ENCODE peak calls at places on chromosomes 12 and 14, in nine cellular contexts. U is OCI-LY7, A is lower lobe of right lung, G is WTC11, Q is dorsolateral prefrontal cortex, M is retinal pigment epithelial cell, L is neural crest cell, W is keratinocyte, R is uterus. X is an unnamed sample.
A peak's percentile ranks its signal among the peaks of the same experiment; 100 is the strongest.

GRCh38 chr14:75561013-75561432 is 17.4 kb upstream of the FLVCR2 start:
- DNase-seq in L (peak; percentile 71), U (peak; percentile 53), Q (peak; percentile 55), R (peak; percentile 56), G (peak; percentile 88), M (peak; percentile 30), A (peak; percentile 86), W (peak; percentile 62), X (peak; percentile 82)

GRCh38 chr12:77087427-77087826 is 22.1 kb upstream of the E2F7 start:
- DNase-seq in G (no peak), W (no peak), R (no peak), U (no peak), A (no peak), L (no peak), M (no peak), Q (no peak), X (no peak)

GRCh38 chr12:128259556-128260070 is 7.4 kb upstream of the TMEM132C start:
- DNase-seq in R (peak; percentile 32), Q (peak; percentile 51), M (no peak), U (peak; percentile 33), A (no peak), W (no peak), G (no peak), L (peak; percentile 64), X (no peak)

GRCh38 chr12:98110516-98110915 is 404.9 kb upstream of the TMPO start:
- DNase-seq in L (no peak), A (no peak), R (no peak), U (no peak), Q (no peak), G (no peak), M (no peak), W (no peak), X (no peak)

GRCh38 chr12:44930972-44931600 is 55.0 kb upstream of the NELL2 start:
- DNase-seq in A (no peak), L (no peak), M (peak; percentile 33), U (peak; percentile 86), Q (no peak), W (peak; percentile 13), R (no peak), G (no peak), X (no peak)

GRCh38 chr12:25151476-25151875 is 43.5 kb downstream of the DNAI7 start:
- DNase-seq in R (peak; percentile 54), U (no peak), M (peak; percentile 91), G (no peak), A (no peak), W (peak; percentile 53), Q (peak; percentile 45), L (no peak), X (peak; percentile 7)

GRCh38 chr12:13041224-13041623 is 3.0 kb upstream of the FAM234B start:
- DNase-seq in Q (no peak), G (no peak), A (no peak), U (no peak), M (no peak), R (no peak), L (no peak), W (no peak), X (no peak)

GRCh38 chr12:79023784-79024183 is 159.2 kb downstream of the SYT1 start:
- DNase-seq in A (no peak), Q (no peak), W (no peak), U (no peak), R (no peak), G (no peak), M (no peak), L (no peak), X (no peak)

GRCh38 chr14:67815573-67816235 is 686 bp downstream of the ZFYVE26 start:
- DNase-seq in U (no peak), L (no peak), R (no peak), M (no peak), A (no peak), Q (no peak), G (no peak), W (no peak), X (no peak)

GRCh38 chr12:34388636-34389377 is 366.5 kb downstream of the ALG10 start:
- DNase-seq in A (no peak), L (no peak), U (no peak), W (no peak), M (no peak), G (no peak), R (no peak), Q (no peak), X (no peak)

GRCh38 chr14:56351861-56352260 is 227.7 kb upstream of the TMEM260 start:
- DNase-seq in A (no peak), M (no peak), G (no peak), W (no peak), U (no peak), Q (no peak), L (no peak), R (no peak), X (no peak)

GRCh38 chr14:72714871-72715214 is 179.1 kb downstream of the DPF3 start:
- DNase-seq in R (no peak), A (no peak), Q (no peak), G (no peak), M (no peak), W (no peak), L (no peak), U (no peak), X (no peak)

GRCh38 chr14:27995688-27996087 is 770.9 kb upstream of the FOXG1 start:
- DNase-seq in U (no peak), R (no peak), M (no peak), G (no peak), W (no peak), Q (no peak), L (no peak), A (no peak), X (no peak)

GRCh38 chr14:59631237-59631636 is 54.6 kb upstream of the CCDC175 start:
- DNase-seq in M (no peak), G (peak; percentile 40), L (no peak), Q (no peak), A (no peak), W (no peak), U (peak; percentile 2), R (no peak), X (peak; percentile 40)
- TF ChIP-seq CTCF in M (peak; percentile 48), G (peak; percentile 57), L (peak; percentile 47), Q (no peak), A (peak; percentile 30), W (peak; percentile 36), U (peak; percentile 57), R (no peak), X (peak; percentile 80)

DNA sequence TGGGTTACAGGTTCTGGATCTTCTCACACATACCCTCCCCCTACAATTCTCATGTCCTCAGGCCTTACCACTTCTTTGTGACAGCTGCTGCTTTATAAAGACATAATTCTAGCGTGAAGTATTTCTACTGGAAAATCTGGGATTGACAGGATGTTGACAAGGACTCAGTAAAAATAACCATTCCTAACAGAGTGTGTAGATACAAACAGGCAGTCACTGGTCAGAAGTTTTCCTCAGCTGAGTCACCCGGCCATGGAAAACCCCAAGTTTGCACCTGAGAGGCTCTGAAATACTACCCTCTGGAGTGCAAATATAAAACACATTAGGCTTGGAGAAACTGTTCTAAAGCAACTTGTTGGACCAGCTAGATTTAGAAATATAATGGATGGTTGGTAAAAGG is 54.4 kb downstream of the SPPL3 start:
- DNase-seq in A (no peak), L (no peak), R (peak; percentile 25), M (no peak), G (no peak), Q (no peak), U (no peak), W (peak; percentile 23), X (no peak)
- TF ChIP-seq CTCF in A (no peak), L (no peak), R (no peak), M (no peak), G (no peak), Q (no peak), U (no peak), W (peak; percentile 24), X (no peak)

GRCh38 chr12:81991868-81992267 is 232.7 kb upstream of the PPFIA2 start:
- DNase-seq in A (no peak), Q (no peak), G (no peak), W (no peak), U (no peak), R (no peak), L (no peak), M (no peak), X (no peak)

GRCh38 chr12:81987351-81987750 is 228.2 kb upstream of the PPFIA2 start:
- DNase-seq in G (no peak), Q (no peak), L (no peak), R (no peak), W (no peak), A (no peak), U (no peak), M (peak; percentile 69), X (no peak)

GRCh38 chr12:81992461-81992860 is 233.3 kb upstream of the PPFIA2 start:
- DNase-seq in Q (no peak), M (no peak), U (no peak), A (no peak), W (no peak), R (no peak), G (peak; percentile 38), L (no peak), X (peak; percentile 24)
- TF ChIP-seq CTCF in Q (peak; percentile 34), M (peak; percentile 35), U (no peak), A (peak; percentile 22), W (peak; percentile 9), R (no peak), G (no peak), L (peak; percentile 41), X (no peak)

GRCh38 chr12:31906581-31907286 is 52.5 kb upstream of the RESF1 start:
- DNase-seq in W (no peak), L (no peak), A (peak; percentile 53), G (no peak), M (no peak), Q (no peak), R (no peak), U (peak; percentile 58), X (no peak)
- TF ChIP-seq CTCF in W (no peak), L (no peak), A (no peak), G (no peak), M (no peak), Q (no peak), R (no peak), U (no peak), X (no peak)

DNA sequence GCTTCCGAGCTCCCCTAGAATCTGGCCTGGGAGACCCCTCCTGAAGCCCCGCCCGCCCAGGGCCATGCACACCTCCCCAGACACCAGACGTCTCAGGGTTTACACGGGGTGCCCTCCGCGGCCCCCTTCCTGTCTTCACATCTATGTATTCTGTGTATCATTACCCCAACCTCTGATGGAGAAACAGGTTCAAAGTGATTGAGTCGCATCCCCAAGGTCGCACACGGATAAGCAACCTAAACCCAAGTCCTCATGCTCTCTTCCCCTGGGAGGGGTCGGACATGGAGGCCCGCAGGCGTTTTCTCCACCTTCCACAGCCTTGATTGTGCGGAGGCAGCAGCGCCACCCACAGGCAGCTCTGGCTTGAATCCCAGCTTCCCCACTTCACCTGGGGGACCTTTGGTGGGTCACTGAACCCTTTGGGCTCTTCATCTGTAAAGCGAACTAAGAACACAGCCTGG is 237.3 kb downstream of the BCL11B start:
- DNase-seq in G (peak; percentile 74), W (no peak), U (no peak), L (no peak), R (no peak), M (no peak), A (no peak), Q (no peak), X (no peak)
- TF ChIP-seq CTCF in G (peak; percentile 42), W (no peak), U (peak; percentile 22), L (no peak), R (no peak), M (peak; percentile 31), A (no peak), Q (no peak), X (no peak)

GRCh38 chr14:49653508-49653907 is 18.5 kb upstream of the DNAAF2 start:
- DNase-seq in U (no peak), W (no peak), G (no peak), A (no peak), L (no peak), M (no peak), Q (no peak), R (no peak), X (no peak)
- TF ChIP-seq CTCF in U (no peak), W (no peak), G (no peak), A (no peak), L (no peak), M (no peak), Q (no peak), R (no peak), X (no peak)

X was measured in endothelial cell.